ENCODE peak calls at places on chromosomes 6 and 20, in ten cellular contexts. One of them, this sample, is unnamed.

GRCh38 chr20:40551125-40551530 is 137.9 kb downstream of the MAFB start:
- DNase-seq in tibial nerve: peak
- DNase-seq in esophagus muscularis mucosa: no peak
- DNase-seq in HepG2: no peak
- DNase-seq in SK-N-SH: no peak
- DNase-seq in K562: no peak
- DNase-seq in ovary: no peak
- DNase-seq in A549: no peak
- DNase-seq in sigmoid colon: no peak
- DNase-seq in upper lobe of left lung: peak
- DNase-seq in this sample: no peak

GRCh38 chr6:158817298-158818007 is 1.7 kb downstream of the EZR start:
- DNase-seq in SK-N-SH: peak
- DNase-seq in ovary: no peak
- DNase-seq in tibial nerve: peak
- DNase-seq in A549: peak
- DNase-seq in upper lobe of left lung: peak
- DNase-seq in esophagus muscularis mucosa: no peak
- DNase-seq in K562: peak
- DNase-seq in HepG2: peak
- DNase-seq in sigmoid colon: peak
- DNase-seq in this sample: peak

GRCh38 chr6:138817799-138818198 is 21.9 kb downstream of the ECT2L start:
- DNase-seq in A549: no peak
- DNase-seq in HepG2: no peak
- DNase-seq in sigmoid colon: no peak
- DNase-seq in SK-N-SH: no peak
- DNase-seq in K562: peak
- DNase-seq in tibial nerve: no peak
- DNase-seq in esophagus muscularis mucosa: no peak
- DNase-seq in ovary: no peak
- DNase-seq in upper lobe of left lung: peak
- DNase-seq in this sample: peak

GRCh38 chr6:118061666-118062065 is 154.6 kb downstream of the SLC35F1 start:
- DNase-seq in upper lobe of left lung: no peak
- DNase-seq in SK-N-SH: no peak
- DNase-seq in sigmoid colon: no peak
- DNase-seq in esophagus muscularis mucosa: no peak
- DNase-seq in A549: no peak
- DNase-seq in tibial nerve: no peak
- DNase-seq in K562: no peak
- DNase-seq in ovary: no peak
- DNase-seq in HepG2: no peak
- DNase-seq in this sample: no peak

GRCh38 chr20:34946661-34947060 is 8.9 kb downstream of the GSS start:
- DNase-seq in tibial nerve: no peak
- DNase-seq in upper lobe of left lung: no peak
- DNase-seq in esophagus muscularis mucosa: no peak
- DNase-seq in ovary: no peak
- DNase-seq in K562: no peak
- DNase-seq in sigmoid colon: no peak
- DNase-seq in HepG2: peak
- DNase-seq in A549: no peak
- DNase-seq in SK-N-SH: no peak
- DNase-seq in this sample: no peak

GRCh38 chr6:139472341-139473038 is 98.0 kb upstream of the CITED2 start:
- DNase-seq in ovary: no peak
- DNase-seq in esophagus muscularis mucosa: no peak
- DNase-seq in upper lobe of left lung: no peak
- DNase-seq in HepG2: no peak
- DNase-seq in tibial nerve: no peak
- DNase-seq in sigmoid colon: no peak
- DNase-seq in K562: no peak
- DNase-seq in A549: no peak
- DNase-seq in SK-N-SH: no peak
- DNase-seq in this sample: no peak

GRCh38 chr6:40972814-40973213 is 66.2 kb downstream of the UNC5CL start:
- DNase-seq in K562: no peak
- DNase-seq in sigmoid colon: no peak
- DNase-seq in SK-N-SH: no peak
- DNase-seq in ovary: no peak
- DNase-seq in tibial nerve: no peak
- DNase-seq in esophagus muscularis mucosa: no peak
- DNase-seq in A549: no peak
- DNase-seq in HepG2: peak
- DNase-seq in upper lobe of left lung: no peak
- DNase-seq in this sample: no peak

GRCh38 chr6:139863964-139864363 is 489.5 kb upstream of the CITED2 start:
- DNase-seq in tibial nerve: no peak
- DNase-seq in esophagus muscularis mucosa: no peak
- DNase-seq in A549: no peak
- DNase-seq in K562: no peak
- DNase-seq in sigmoid colon: no peak
- DNase-seq in SK-N-SH: no peak
- DNase-seq in upper lobe of left lung: no peak
- DNase-seq in HepG2: no peak
- DNase-seq in ovary: no peak
- DNase-seq in this sample: no peak

GRCh38 chr6:2518029-2518428 is 232.7 kb downstream of the MYLK4 start:
- DNase-seq in HepG2: no peak
- DNase-seq in ovary: no peak
- DNase-seq in K562: no peak
- DNase-seq in upper lobe of left lung: no peak
- DNase-seq in A549: no peak
- DNase-seq in esophagus muscularis mucosa: no peak
- DNase-seq in tibial nerve: no peak
- DNase-seq in sigmoid colon: no peak
- DNase-seq in SK-N-SH: no peak
- DNase-seq in this sample: no peak

GRCh38 chr6:93040375-93040774 is 379.0 kb downstream of the EPHA7 start:
- DNase-seq in SK-N-SH: no peak
- DNase-seq in esophagus muscularis mucosa: no peak
- DNase-seq in K562: no peak
- DNase-seq in A549: no peak
- DNase-seq in sigmoid colon: no peak
- DNase-seq in tibial nerve: no peak
- DNase-seq in upper lobe of left lung: no peak
- DNase-seq in HepG2: no peak
- DNase-seq in ovary: no peak
- DNase-seq in this sample: no peak

GRCh38 chr6:93035756-93036155 is 383.6 kb downstream of the EPHA7 start:
- DNase-seq in upper lobe of left lung: no peak
- DNase-seq in A549: no peak
- DNase-seq in esophagus muscularis mucosa: no peak
- DNase-seq in K562: no peak
- DNase-seq in ovary: no peak
- DNase-seq in sigmoid colon: no peak
- DNase-seq in tibial nerve: no peak
- DNase-seq in HepG2: no peak
- DNase-seq in SK-N-SH: no peak
- DNase-seq in this sample: no peak

DNA sequence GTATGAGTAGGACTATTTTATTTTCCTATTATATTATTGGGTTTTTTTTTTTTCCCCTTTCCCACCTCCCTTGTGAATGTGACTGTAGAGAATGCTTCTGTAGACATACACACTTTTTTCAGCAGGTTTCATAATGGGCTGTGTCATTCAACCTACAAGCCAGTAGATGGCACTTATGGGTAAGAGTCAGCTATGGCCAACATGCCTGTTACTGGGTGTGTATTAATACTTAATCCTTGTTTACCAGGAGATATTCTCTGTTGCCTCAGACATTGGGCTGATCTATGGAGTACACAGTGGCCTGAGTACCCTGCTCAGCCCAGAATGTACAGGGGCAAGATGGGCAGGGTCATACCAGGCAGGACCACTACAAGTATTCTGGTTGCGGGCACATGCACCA is 382.5 kb downstream of the EPHA7 start:
- DNase-seq in K562: no peak
- DNase-seq in HepG2: peak
- DNase-seq in A549: peak
- DNase-seq in upper lobe of left lung: no peak
- DNase-seq in sigmoid colon: no peak
- DNase-seq in SK-N-SH: no peak
- DNase-seq in tibial nerve: no peak
- DNase-seq in esophagus muscularis mucosa: no peak
- DNase-seq in ovary: no peak
- DNase-seq in this sample: no peak
- TF ChIP-seq EP300 in K562: no peak
- TF ChIP-seq EP300 in HepG2: no peak
- TF ChIP-seq EP300 in A549: no peak
- TF ChIP-seq EP300 in upper lobe of left lung: no peak
- TF ChIP-seq EP300 in sigmoid colon: no peak
- TF ChIP-seq EP300 in SK-N-SH: no peak
- TF ChIP-seq EP300 in tibial nerve: no peak
- TF ChIP-seq EP300 in esophagus muscularis mucosa: no peak
- TF ChIP-seq EP300 in ovary: no peak
- TF ChIP-seq EP300 in this sample: no peak

DNA sequence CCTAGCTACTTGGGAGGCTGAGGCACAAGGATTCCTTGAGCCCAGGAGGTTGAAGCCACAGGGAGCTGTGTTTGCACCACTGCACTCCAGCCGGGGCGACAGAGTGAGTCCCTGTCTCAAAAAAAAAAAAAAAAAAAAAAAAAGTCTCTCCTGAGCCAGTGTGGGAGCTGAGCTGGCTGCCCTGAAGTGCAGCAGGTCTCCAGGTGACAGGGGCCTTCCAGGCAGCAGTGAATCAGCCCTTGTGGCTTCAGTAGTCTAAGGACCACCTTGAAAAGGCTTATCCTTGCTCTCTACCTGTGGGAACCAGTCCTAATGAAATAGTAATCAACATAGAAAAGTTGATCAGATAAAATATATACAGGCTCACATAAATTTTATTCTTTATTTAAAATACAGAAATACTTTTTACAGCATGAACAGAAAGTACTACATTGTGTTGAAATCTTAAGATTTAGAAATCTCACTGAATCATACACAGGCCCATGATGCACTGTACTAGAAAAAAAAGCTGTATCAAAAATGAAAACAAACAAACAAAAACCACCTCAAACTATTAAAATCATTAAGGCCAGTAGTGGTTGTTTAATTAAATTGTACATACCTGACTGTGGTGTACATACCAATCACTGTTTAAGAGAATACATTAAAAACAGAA is 128.9 kb downstream of the SCML4 start:
- DNase-seq in SK-N-SH: no peak
- DNase-seq in upper lobe of left lung: no peak
- DNase-seq in K562: no peak
- DNase-seq in esophagus muscularis mucosa: no peak
- DNase-seq in A549: no peak
- DNase-seq in ovary: no peak
- DNase-seq in sigmoid colon: no peak
- DNase-seq in HepG2: no peak
- DNase-seq in tibial nerve: no peak
- DNase-seq in this sample: no peak
- TF ChIP-seq EP300 in SK-N-SH: no peak
- TF ChIP-seq EP300 in upper lobe of left lung: no peak
- TF ChIP-seq EP300 in K562: no peak
- TF ChIP-seq EP300 in esophagus muscularis mucosa: no peak
- TF ChIP-seq EP300 in A549: no peak
- TF ChIP-seq EP300 in ovary: no peak
- TF ChIP-seq EP300 in sigmoid colon: no peak
- TF ChIP-seq EP300 in HepG2: no peak
- TF ChIP-seq EP300 in tibial nerve: no peak
- TF ChIP-seq EP300 in this sample: no peak

DNA sequence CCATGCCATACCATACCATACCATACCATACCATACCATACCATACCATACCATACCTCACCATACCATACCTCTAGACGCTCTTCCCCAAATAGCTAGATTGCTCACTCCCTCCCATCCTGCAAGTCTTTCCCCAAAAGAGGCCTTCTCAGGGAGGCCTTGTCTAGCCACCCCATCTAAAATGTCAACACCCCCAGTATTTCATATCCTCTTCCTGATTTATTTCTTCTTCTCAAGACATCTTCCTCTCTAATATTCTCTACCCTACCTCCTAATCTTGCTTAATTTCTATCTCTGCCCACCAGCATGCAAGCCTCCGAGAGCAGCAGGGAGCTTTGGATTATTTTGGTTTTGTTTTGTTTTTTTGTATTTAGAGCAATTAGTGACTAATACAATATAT is 225.2 kb upstream of the RREB1 start:
- DNase-seq in SK-N-SH: no peak
- DNase-seq in K562: no peak
- DNase-seq in esophagus muscularis mucosa: no peak
- DNase-seq in sigmoid colon: no peak
- DNase-seq in HepG2: no peak
- DNase-seq in upper lobe of left lung: no peak
- DNase-seq in A549: no peak
- DNase-seq in tibial nerve: no peak
- DNase-seq in ovary: no peak
- DNase-seq in this sample: no peak
- TF ChIP-seq EP300 in SK-N-SH: no peak
- TF ChIP-seq EP300 in K562: no peak
- TF ChIP-seq EP300 in esophagus muscularis mucosa: no peak
- TF ChIP-seq EP300 in sigmoid colon: no peak
- TF ChIP-seq EP300 in HepG2: no peak
- TF ChIP-seq EP300 in upper lobe of left lung: no peak
- TF ChIP-seq EP300 in A549: no peak
- TF ChIP-seq EP300 in tibial nerve: no peak
- TF ChIP-seq EP300 in ovary: no peak
- TF ChIP-seq EP300 in this sample: no peak

GRCh38 chr6:36177166-36177565 is 19.4 kb upstream of the BRPF3 start:
- DNase-seq in esophagus muscularis mucosa: no peak
- DNase-seq in upper lobe of left lung: no peak
- DNase-seq in sigmoid colon: no peak
- DNase-seq in A549: no peak
- DNase-seq in tibial nerve: no peak
- DNase-seq in ovary: no peak
- DNase-seq in HepG2: no peak
- DNase-seq in SK-N-SH: no peak
- DNase-seq in K562: no peak
- DNase-seq in this sample: no peak
- TF ChIP-seq EP300 in esophagus muscularis mucosa: no peak
- TF ChIP-seq EP300 in upper lobe of left lung: no peak
- TF ChIP-seq EP300 in sigmoid colon: no peak
- TF ChIP-seq EP300 in A549: no peak
- TF ChIP-seq EP300 in tibial nerve: no peak
- TF ChIP-seq EP300 in ovary: no peak
- TF ChIP-seq EP300 in HepG2: no peak
- TF ChIP-seq EP300 in SK-N-SH: no peak
- TF ChIP-seq EP300 in K562: no peak
- TF ChIP-seq EP300 in this sample: no peak

DNA sequence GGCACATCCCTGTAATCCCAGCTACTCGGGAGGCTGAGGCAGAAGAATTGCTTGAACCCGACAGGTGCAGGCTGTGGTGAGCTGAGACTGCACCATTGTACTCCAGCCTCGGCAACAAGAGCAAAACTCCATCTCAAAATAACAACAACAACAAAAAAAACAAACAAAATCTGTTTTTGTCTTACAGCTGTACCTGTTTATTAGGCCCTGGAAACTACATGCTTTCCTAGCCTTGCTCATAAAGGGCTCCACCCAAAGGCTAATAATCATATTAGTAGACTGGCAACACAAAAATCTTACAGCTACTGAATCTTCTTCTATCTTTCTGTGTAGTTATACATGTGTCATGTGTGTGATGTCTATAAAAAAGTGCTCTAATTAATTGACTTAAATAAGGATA is 503.9 kb upstream of the EYS start:
- DNase-seq in esophagus muscularis mucosa: no peak
- DNase-seq in upper lobe of left lung: no peak
- DNase-seq in sigmoid colon: no peak
- DNase-seq in K562: peak
- DNase-seq in A549: no peak
- DNase-seq in ovary: no peak
- DNase-seq in tibial nerve: no peak
- DNase-seq in HepG2: no peak
- DNase-seq in SK-N-SH: no peak
- DNase-seq in this sample: no peak
- TF ChIP-seq EP300 in esophagus muscularis mucosa: no peak
- TF ChIP-seq EP300 in upper lobe of left lung: no peak
- TF ChIP-seq EP300 in sigmoid colon: no peak
- TF ChIP-seq EP300 in K562: no peak
- TF ChIP-seq EP300 in A549: no peak
- TF ChIP-seq EP300 in ovary: no peak
- TF ChIP-seq EP300 in tibial nerve: no peak
- TF ChIP-seq EP300 in HepG2: no peak
- TF ChIP-seq EP300 in SK-N-SH: no peak
- TF ChIP-seq EP300 in this sample: no peak

This sample was measured in stomach.